ENCODE peak calls at places on chromosomes 2 and 18, in ten cellular contexts. One of them, this sample, is unnamed.

GRCh38 chr2:40072442-40073232 is 293.6 kb upstream of the THUMPD2 start:
- DNase-seq in Ammon's horn: no peak
- DNase-seq in activated T-cell treated with anti-CD3 and anti-CD28 coated beads for 24 hours: no peak
- DNase-seq in AG08396: no peak
- DNase-seq in dermis microvascular lymphatic vessel endothelial cell: no peak
- DNase-seq in HL-60: no peak
- DNase-seq in fibroblast of pulmonary artery: no peak
- DNase-seq in Peyer's patch: no peak
- DNase-seq in NB4: no peak
- DNase-seq in naive thymus-derived CD8-positive, alpha-beta T cell: no peak
- DNase-seq in this sample: no peak

GRCh38 chr2:231672617-231673347 is 35.5 kb upstream of the PTMA start:
- DNase-seq in HL-60: no peak
- DNase-seq in AG08396: no peak
- DNase-seq in naive thymus-derived CD8-positive, alpha-beta T cell: no peak
- DNase-seq in dermis microvascular lymphatic vessel endothelial cell: peak; percentile 61
- DNase-seq in NB4: peak; percentile 65
- DNase-seq in Peyer's patch: peak; percentile 92
- DNase-seq in Ammon's horn: peak; percentile 10
- DNase-seq in fibroblast of pulmonary artery: peak; percentile 53
- DNase-seq in activated T-cell treated with anti-CD3 and anti-CD28 coated beads for 24 hours: no peak
- DNase-seq in this sample: no peak

GRCh38 chr2:200901459-200902072 is 12.4 kb downstream of the NIF3L1 start:
- DNase-seq in fibroblast of pulmonary artery: peak; percentile 94
- DNase-seq in activated T-cell treated with anti-CD3 and anti-CD28 coated beads for 24 hours: peak; percentile 63
- DNase-seq in HL-60: peak; percentile 55
- DNase-seq in NB4: peak; percentile 93
- DNase-seq in naive thymus-derived CD8-positive, alpha-beta T cell: peak; percentile 63
- DNase-seq in AG08396: peak; percentile 81
- DNase-seq in Peyer's patch: peak; percentile 87
- DNase-seq in Ammon's horn: peak; percentile 80
- DNase-seq in dermis microvascular lymphatic vessel endothelial cell: peak; percentile 91
- DNase-seq in this sample: peak; percentile 64

GRCh38 chr2:50956886-50957285 is 75.0 kb downstream of the NRXN1 start:
- DNase-seq in AG08396: no peak
- DNase-seq in NB4: no peak
- DNase-seq in activated T-cell treated with anti-CD3 and anti-CD28 coated beads for 24 hours: no peak
- DNase-seq in naive thymus-derived CD8-positive, alpha-beta T cell: no peak
- DNase-seq in dermis microvascular lymphatic vessel endothelial cell: no peak
- DNase-seq in Peyer's patch: no peak
- DNase-seq in Ammon's horn: no peak
- DNase-seq in HL-60: no peak
- DNase-seq in fibroblast of pulmonary artery: peak; percentile 27
- DNase-seq in this sample: no peak

GRCh38 chr2:197075754-197076337 is 149.3 kb upstream of the PGAP1 start:
- DNase-seq in AG08396: no peak
- DNase-seq in dermis microvascular lymphatic vessel endothelial cell: peak; percentile 36
- DNase-seq in fibroblast of pulmonary artery: peak; percentile 32
- DNase-seq in activated T-cell treated with anti-CD3 and anti-CD28 coated beads for 24 hours: no peak
- DNase-seq in naive thymus-derived CD8-positive, alpha-beta T cell: no peak
- DNase-seq in Ammon's horn: no peak
- DNase-seq in NB4: peak; percentile 52
- DNase-seq in HL-60: no peak
- DNase-seq in Peyer's patch: no peak
- DNase-seq in this sample: no peak

GRCh38 chr2:26316041-26316440 is 29.9 kb upstream of the SELENOI start:
- DNase-seq in Ammon's horn: no peak
- DNase-seq in activated T-cell treated with anti-CD3 and anti-CD28 coated beads for 24 hours: no peak
- DNase-seq in HL-60: no peak
- DNase-seq in fibroblast of pulmonary artery: no peak
- DNase-seq in dermis microvascular lymphatic vessel endothelial cell: peak; percentile 13
- DNase-seq in naive thymus-derived CD8-positive, alpha-beta T cell: no peak
- DNase-seq in NB4: peak; percentile 69
- DNase-seq in Peyer's patch: no peak
- DNase-seq in AG08396: no peak
- DNase-seq in this sample: no peak

GRCh38 chr18:62426191-62426488 is 96.7 kb upstream of the ZCCHC2 start:
- DNase-seq in Ammon's horn: no peak
- DNase-seq in activated T-cell treated with anti-CD3 and anti-CD28 coated beads for 24 hours: no peak
- DNase-seq in AG08396: no peak
- DNase-seq in NB4: no peak
- DNase-seq in fibroblast of pulmonary artery: no peak
- DNase-seq in HL-60: no peak
- DNase-seq in naive thymus-derived CD8-positive, alpha-beta T cell: no peak
- DNase-seq in dermis microvascular lymphatic vessel endothelial cell: no peak
- DNase-seq in Peyer's patch: no peak
- DNase-seq in this sample: no peak

GRCh38 chr2:217792611-217793527 is 209.9 kb downstream of the TNS1 start:
- DNase-seq in Ammon's horn: no peak
- DNase-seq in dermis microvascular lymphatic vessel endothelial cell: no peak
- DNase-seq in NB4: no peak
- DNase-seq in fibroblast of pulmonary artery: peak; percentile 23
- DNase-seq in HL-60: no peak
- DNase-seq in Peyer's patch: no peak
- DNase-seq in activated T-cell treated with anti-CD3 and anti-CD28 coated beads for 24 hours: no peak
- DNase-seq in AG08396: peak; percentile 4
- DNase-seq in naive thymus-derived CD8-positive, alpha-beta T cell: no peak
- DNase-seq in this sample: no peak

GRCh38 chr2:64952113-64952895 is 36.9 kb upstream of the SLC1A4 start:
- DNase-seq in fibroblast of pulmonary artery: no peak
- DNase-seq in naive thymus-derived CD8-positive, alpha-beta T cell: no peak
- DNase-seq in HL-60: no peak
- DNase-seq in Ammon's horn: no peak
- DNase-seq in NB4: no peak
- DNase-seq in activated T-cell treated with anti-CD3 and anti-CD28 coated beads for 24 hours: no peak
- DNase-seq in dermis microvascular lymphatic vessel endothelial cell: no peak
- DNase-seq in AG08396: no peak
- DNase-seq in Peyer's patch: no peak
- DNase-seq in this sample: no peak

GRCh38 chr2:120318626-120319025 is 27.3 kb upstream of the INHBB start:
- DNase-seq in Ammon's horn: no peak
- DNase-seq in AG08396: no peak
- DNase-seq in HL-60: no peak
- DNase-seq in NB4: no peak
- DNase-seq in dermis microvascular lymphatic vessel endothelial cell: no peak
- DNase-seq in Peyer's patch: no peak
- DNase-seq in fibroblast of pulmonary artery: peak; percentile 23
- DNase-seq in naive thymus-derived CD8-positive, alpha-beta T cell: no peak
- DNase-seq in activated T-cell treated with anti-CD3 and anti-CD28 coated beads for 24 hours: no peak
- DNase-seq in this sample: no peak

GRCh38 chr2:42089340-42089925 is 41.6 kb downstream of the PKDCC start:
- DNase-seq in naive thymus-derived CD8-positive, alpha-beta T cell: peak; percentile 32
- DNase-seq in Peyer's patch: peak; percentile 85
- DNase-seq in AG08396: peak; percentile 59
- DNase-seq in dermis microvascular lymphatic vessel endothelial cell: peak; percentile 64
- DNase-seq in NB4: peak; percentile 83
- DNase-seq in HL-60: no peak
- DNase-seq in activated T-cell treated with anti-CD3 and anti-CD28 coated beads for 24 hours: no peak
- DNase-seq in fibroblast of pulmonary artery: peak; percentile 58
- DNase-seq in Ammon's horn: no peak
- DNase-seq in this sample: no peak

GRCh38 chr2:187581125-187581896 is 27.1 kb upstream of the TFPI start:
- DNase-seq in activated T-cell treated with anti-CD3 and anti-CD28 coated beads for 24 hours: peak; percentile 19
- DNase-seq in NB4: peak; percentile 59
- DNase-seq in Peyer's patch: peak; percentile 51
- DNase-seq in HL-60: peak; percentile 22
- DNase-seq in AG08396: peak; percentile 10
- DNase-seq in dermis microvascular lymphatic vessel endothelial cell: peak; percentile 49
- DNase-seq in Ammon's horn: peak; percentile 26
- DNase-seq in naive thymus-derived CD8-positive, alpha-beta T cell: no peak
- DNase-seq in fibroblast of pulmonary artery: peak; percentile 73
- DNase-seq in this sample: no peak

GRCh38 chr2:222268311-222268980 is 30.4 kb downstream of the PAX3 start:
- DNase-seq in activated T-cell treated with anti-CD3 and anti-CD28 coated beads for 24 hours: no peak
- DNase-seq in fibroblast of pulmonary artery: no peak
- DNase-seq in Peyer's patch: no peak
- DNase-seq in naive thymus-derived CD8-positive, alpha-beta T cell: no peak
- DNase-seq in Ammon's horn: no peak
- DNase-seq in AG08396: no peak
- DNase-seq in NB4: peak; percentile 25
- DNase-seq in HL-60: no peak
- DNase-seq in dermis microvascular lymphatic vessel endothelial cell: no peak
- DNase-seq in this sample: no peak

GRCh38 chr18:50559750-50560680 is at the start of gene MAPK4:
- DNase-seq in naive thymus-derived CD8-positive, alpha-beta T cell: no peak
- DNase-seq in dermis microvascular lymphatic vessel endothelial cell: peak; percentile 37
- DNase-seq in AG08396: peak; percentile 51
- DNase-seq in NB4: peak; percentile 37
- DNase-seq in HL-60: peak; percentile 13
- DNase-seq in fibroblast of pulmonary artery: peak; percentile 20
- DNase-seq in Peyer's patch: no peak
- DNase-seq in Ammon's horn: peak; percentile 34
- DNase-seq in activated T-cell treated with anti-CD3 and anti-CD28 coated beads for 24 hours: peak; percentile 9
- DNase-seq in this sample: peak; percentile 74

This sample was measured in left lobe of liver.